ENCODE peak calls at places on chromosomes 2 and 18, in four cellular contexts. I, C, W and Q are unnamed samples.

GRCh38 chr2:100365434-100365833 is 43.1 kb upstream of the LONRF2 start:
- DNase-seq in W (peak; percentile 82), I (no peak), C (peak; percentile 93), Q (peak; percentile 99)

GRCh38 chr2:236977199-236977883 is 108.3 kb upstream of the COPS8 start:
- DNase-seq in W (peak; percentile 41), I (no peak), C (no peak), Q (no peak)

GRCh38 chr2:181857471-181857870 is 34.1 kb upstream of the ITPRID2 start:
- DNase-seq in I (no peak), C (peak; percentile 58), W (no peak), Q (peak; percentile 99)

GRCh38 chr18:10412933-10413332 is 41.5 kb upstream of the APCDD1 start:
- DNase-seq in I (no peak), C (no peak), W (no peak), Q (peak; percentile 95)

GRCh38 chr2:166653185-166653813 is 159.2 kb upstream of the SCN7A start:
- DNase-seq in W (peak; percentile 64), I (no peak), C (peak; percentile 64), Q (peak; percentile 55)

GRCh38 chr18:35470440-35470839 is 27.3 kb downstream of the INO80C start:
- DNase-seq in I (no peak), W (no peak), C (no peak), Q (no peak)

GRCh38 chr18:10116574-10116973 is 202.8 kb downstream of the VAPA start:
- DNase-seq in W (peak; percentile 36), C (no peak), I (no peak), Q (no peak)

GRCh38 chr18:10856146-10856545 is 293.2 kb downstream of the PIEZO2 start:
- DNase-seq in C (no peak), I (no peak), W (no peak), Q (no peak)

GRCh38 chr2:127128508-127128907 is 21.6 kb upstream of the BIN1 start:
- DNase-seq in I (peak; percentile 96), C (no peak), W (no peak), Q (peak; percentile 55)

GRCh38 chr2:8679567-8679826 is 2.4 kb upstream of the ID2 start:
- DNase-seq in I (no peak), W (no peak), C (no peak), Q (no peak)

GRCh38 chr18:51009071-51009470 is 20.9 kb upstream of the SMAD4 start:
- DNase-seq in C (peak; percentile 21), W (no peak), I (no peak), Q (peak; percentile 77)

GRCh38 chr2:159249955-159250723 is 36.4 kb downstream of the WDSUB1 start:
- DNase-seq in C (peak; percentile 72), I (no peak), W (peak; percentile 65), Q (peak; percentile 94)

GRCh38 chr2:64838817-64839216 is 150.4 kb upstream of the SLC1A4 start:
- DNase-seq in C (peak; percentile 91), W (peak; percentile 71), I (no peak), Q (peak; percentile 93)

GRCh38 chr2:211114826-211115450 is 558.5 kb downstream of the CPS1 start:
- DNase-seq in C (no peak), W (no peak), I (no peak), Q (no peak)

GRCh38 chr2:222468338-222468737 is 44.0 kb downstream of the SGPP2 start:
- DNase-seq in C (no peak), I (no peak), W (peak; percentile 39), Q (no peak)

GRCh38 chr2:237099804-237100203 is 14.1 kb downstream of the COPS8 start:
- DNase-seq in C (no peak), W (no peak), I (no peak), Q (no peak)

GRCh38 chr18:48279312-48279711 is 129.9 kb downstream of the ZBTB7C start:
- DNase-seq in I (no peak), W (no peak), C (no peak), Q (no peak)
- H3K4me3 ChIP-seq in I (no peak overlapping the region), W (no peak overlapping the region), C (no peak overlapping the region), Q (no peak overlapping the region)

DNA sequence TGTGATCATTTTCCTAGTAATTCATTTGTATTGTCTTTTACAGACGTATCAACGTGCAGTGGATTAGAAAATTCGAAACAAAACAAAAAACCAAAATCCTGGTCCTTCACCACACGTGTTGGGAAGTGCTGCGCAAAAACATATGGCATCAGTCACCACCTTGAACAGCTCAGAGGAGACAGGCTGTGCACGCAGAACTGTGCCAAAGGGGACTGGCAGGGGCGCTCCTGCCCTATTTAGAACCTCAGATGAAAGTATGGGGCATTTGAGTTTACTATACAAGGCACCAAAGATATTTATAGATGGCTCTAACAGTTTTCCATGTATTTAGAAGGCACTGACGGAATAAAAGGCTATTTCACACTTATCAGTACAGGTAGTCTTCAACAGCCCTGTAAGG is 42.3 kb downstream of the NOL10 start:
- DNase-seq in C (no peak), I (no peak), W (no peak), Q (no peak)
- H3K36me3 ChIP-seq in C (peaks cover 23% of the 10 kb centered on the region), I (peaks cover 3% of the 10 kb centered on the region), W (peaks cover 19% of the 10 kb centered on the region), Q (peaks cover 15% of the 10 kb centered on the region)

DNA sequence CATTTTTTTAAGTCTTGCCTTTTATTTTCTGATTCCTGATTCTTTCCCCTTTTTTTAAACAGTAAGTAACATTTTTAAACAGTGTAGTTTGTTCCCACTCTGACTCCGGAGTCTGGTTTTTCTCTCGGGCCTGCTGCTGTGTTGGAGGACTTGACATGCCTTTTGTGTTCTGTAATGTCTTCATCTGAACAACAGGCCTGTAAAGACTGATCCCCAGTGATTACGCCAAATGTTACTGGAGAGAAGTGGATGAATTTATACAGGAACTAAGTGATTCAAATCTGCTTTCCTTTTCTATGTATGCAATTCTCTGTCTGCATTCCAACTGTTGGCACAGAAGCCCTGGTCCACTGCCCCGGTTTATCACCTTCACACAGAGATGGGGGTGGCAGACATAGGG is 54.3 kb upstream of the RMDN2 start:
- DNase-seq in C (peak; percentile 42), I (no peak), W (peak; percentile 51), Q (peak; percentile 90)
- H3K27me3 ChIP-seq in C (no peaks in the 10 kb centered on the region), I (no peaks in the 10 kb centered on the region), W (no peaks in the 10 kb centered on the region), Q (no peaks in the 10 kb centered on the region)

GRCh38 chr2:45836740-45837139 is 185.3 kb downstream of the PRKCE start:
- DNase-seq in I (peak; percentile 42), W (no peak), C (no peak), Q (no peak)
- H3K4me3 ChIP-seq in I (peak overlapping the region; percentile 16), W (no peak overlapping the region), C (no peak overlapping the region), Q (no peak overlapping the region)